ENCODE peak calls at places on chromosomes 1 and 21, in four cellular contexts. H, Z, M and X are unnamed samples.

GRCh38 chr1:87615917-87616316 is 287.2 kb downstream of the LMO4 start:
- DNase-seq in M (no peak), Z (no peak), H (no peak), X (no peak)

GRCh38 chr1:14371806-14372497 is 226.5 kb upstream of the KAZN start:
- DNase-seq in Z (no peak), H (no peak), M (no peak), X (no peak)

GRCh38 chr1:2874207-2875165 is 73.0 kb upstream of the TTC34 start:
- DNase-seq in Z (no peak), H (no peak), M (no peak), X (no peak)

GRCh38 chr1:205680073-205680851 is at the start of gene SLC45A3:
- DNase-seq in H (peak; percentile 57), M (no peak), Z (peak; percentile 44), X (peak; percentile 17)

GRCh38 chr1:230332429-230333088 is 93.6 kb downstream of the PGBD5 start:
- DNase-seq in M (no peak), H (no peak), Z (no peak), X (no peak)

GRCh38 chr1:110421159-110421777 is 13.8 kb upstream of the LAMTOR5 start:
- DNase-seq in H (no peak), Z (peak; percentile 75), M (peak; percentile 67), X (no peak)

GRCh38 chr21:42004406-42005199 is 5.6 kb downstream of the ZBTB21 start:
- DNase-seq in M (no peak), H (no peak), Z (no peak), X (no peak)

GRCh38 chr1:100583827-100584226 is 45.9 kb downstream of the GPR88 start:
- DNase-seq in Z (no peak), H (no peak), M (no peak), X (no peak)

GRCh38 chr21:39441502-39442475 is 3.8 kb downstream of the LCA5L start:
- DNase-seq in M (peak; percentile 68), Z (peak; percentile 62), H (no peak), X (peak; percentile 24)

GRCh38 chr1:78126506-78126905 is 80.7 kb downstream of the GIPC2 start:
- DNase-seq in Z (no peak), M (no peak), H (no peak), X (no peak)

GRCh38 chr1:33456302-33456886 is 16.1 kb upstream of the ZSCAN20 start:
- DNase-seq in M (peak; percentile 30), H (no peak), Z (no peak), X (no peak)

GRCh38 chr1:7048395-7048794 is 263.1 kb downstream of the CAMTA1 start:
- DNase-seq in M (no peak), Z (no peak), H (no peak), X (no peak)

GRCh38 chr1:56589369-56589768 is 10.0 kb upstream of the PLPP3 start:
- DNase-seq in Z (no peak), H (no peak), M (no peak), X (no peak)

GRCh38 chr21:45528028-45528705 is 14.1 kb downstream of the SLC19A1 start:
- DNase-seq in Z (no peak), H (no peak), M (no peak), X (no peak)

GRCh38 chr1:22143586-22144033 is 713 bp upstream of the WNT4 start:
- DNase-seq in H (no peak), M (no peak), Z (no peak), X (no peak)

GRCh38 chr1:228275154-228275434 is 67.2 kb downstream of the OBSCN start:
- DNase-seq in M (no peak), H (no peak), Z (no peak), X (no peak)

GRCh38 chr1:19661721-19662228 is 2.9 kb upstream of the HTR6 start:
- DNase-seq in M (peak; percentile 52), Z (peak; percentile 63), H (no peak), X (no peak)

GRCh38 chr1:203682401-203683383 is 56.1 kb downstream of the ATP2B4 start:
- DNase-seq in M (peak; percentile 34), H (no peak), Z (peak; percentile 36), X (peak; percentile 59)

GRCh38 chr1:32062867-32063230 is 9.9 kb upstream of the TMEM39B start:
- DNase-seq in H (no peak), M (peak; percentile 23), Z (peak; percentile 34), X (no peak)

GRCh38 chr1:47024138-47024856 is 828 bp downstream of the CYP4X1 start:
- DNase-seq in Z (no peak), M (no peak), H (no peak), X (no peak)

GRCh38 chr1:15788624-15789301 is 18.7 kb downstream of the UQCRHL start:
- DNase-seq in H (no peak), M (peak; percentile 75), Z (peak; percentile 80), X (no peak)

GRCh38 chr1:30816211-30817082 is 58.9 kb upstream of the LAPTM5 start:
- DNase-seq in Z (peak; percentile 95), M (peak; percentile 92), H (no peak), X (no peak)

GRCh38 chr1:54842206-54842915 is 41.2 kb upstream of the TTC22 start:
- DNase-seq in Z (no peak), H (no peak), M (no peak), X (no peak)

GRCh38 chr1:113217447-113218208 is 144.6 kb downstream of the LRIG2 start:
- DNase-seq in H (no peak), M (no peak), Z (no peak), X (no peak)

GRCh38 chr1:181483084-181483559 is at the start of gene CACNA1E:
- DNase-seq in M (no peak), H (no peak), Z (no peak), X (no peak)

GRCh38 chr1:92486251-92487077 is at the start of gene GFI1:
- DNase-seq in H (peak; percentile 28), M (no peak), Z (peak; percentile 61), X (peak; percentile 25)

GRCh38 chr1:18668750-18669404 is 38.2 kb downstream of the PAX7 start:
- DNase-seq in M (no peak), H (no peak), Z (no peak), X (no peak)

GRCh38 chr1:32332290-32333079 is 3.5 kb downstream of the MARCKSL1 start:
- DNase-seq in H (no peak), Z (no peak), M (no peak), X (no peak)

GRCh38 chr1:206472886-206473285 is 2.6 kb downstream of the IKBKE start:
- DNase-seq in Z (no peak), H (no peak), M (no peak), X (no peak)

GRCh38 chr1:244672961-244673695 is 20.2 kb downstream of the DESI2 start:
- DNase-seq in M (peak; percentile 47), Z (no peak), H (no peak), X (no peak)

GRCh38 chr1:87794788-87795614 is 466.3 kb downstream of the LMO4 start:
- DNase-seq in M (peak; percentile 87), Z (peak; percentile 91), H (no peak), X (no peak)

GRCh38 chr1:158121604-158122254 is 59.0 kb upstream of the CD1D start:
- DNase-seq in M (peak; percentile 46), Z (peak; percentile 72), H (no peak), X (no peak)

GRCh38 chr1:204600968-204601367 is 84.6 kb downstream of the LRRN2 start:
- DNase-seq in M (no peak), Z (peak; percentile 21), H (no peak), X (no peak)

GRCh38 chr21:44926364-44927101 is 5.8 kb upstream of the ITGB2 start:
- DNase-seq in H (no peak), M (peak; percentile 29), Z (peak; percentile 45), X (peak; percentile 50)

GRCh38 chr1:106268070-106268469 is 788.4 kb upstream of the PRMT6 start:
- DNase-seq in Z (peak; percentile 58), M (no peak), H (no peak), X (no peak)

GRCh38 chr1:20446796-20447195 is 39.2 kb downstream of the CAMK2N1 start:
- DNase-seq in H (no peak), M (peak; percentile 66), Z (peak; percentile 48), X (no peak)

GRCh38 chr1:51636765-51637522 is 20.1 kb downstream of the OSBPL9 start:
- DNase-seq in H (no peak), Z (peak; percentile 93), M (peak; percentile 91), X (no peak)

GRCh38 chr21:38787461-38788274 is 18.1 kb upstream of the ETS2 start:
- DNase-seq in M (peak; percentile 76), H (peak; percentile 27), Z (peak; percentile 94), X (no peak)

GRCh38 chr1:1322952-1323351 is 1.5 kb downstream of the INTS11 start:
- DNase-seq in M (no peak), H (no peak), Z (no peak), X (no peak)